ENCODE peak calls at places on chromosome 20, in eight cellular contexts. E, Q, A, I, C, D, L and N are unnamed samples.

GRCh38 chr20:25574411-25574810 is 10.9 kb downstream of the NINL start:
- DNase-seq in E (peak), Q (no peak), A (peak), I (peak), C (peak), D (peak), L (no peak), N (peak)

GRCh38 chr20:63518351-63518861 is 2.2 kb upstream of the PPDPF start:
- DNase-seq in E (no peak), Q (no peak), A (no peak), I (no peak), C (no peak), D (no peak), L (no peak), N (no peak)

GRCh38 chr20:62499758-62500236 is 24.0 kb upstream of the GATA5 start:
- DNase-seq in E (no peak), Q (no peak), A (no peak), I (no peak), C (no peak), D (no peak), L (no peak), N (no peak)

GRCh38 chr20:37379967-37380828 is 34.3 kb downstream of the SRC start:
- DNase-seq in E (no peak), Q (no peak), A (peak), I (peak), C (peak), D (peak), L (no peak), N (peak)

GRCh38 chr20:31608256-31608980 is 3.3 kb downstream of the ID1 start:
- DNase-seq in E (peak), Q (peak), A (peak), I (peak), C (peak), D (peak), L (no peak), N (peak)

GRCh38 chr20:36644032-36644712 is 1.8 kb downstream of the SLA2 start:
- DNase-seq in E (no peak), Q (no peak), A (no peak), I (no peak), C (no peak), D (no peak), L (no peak), N (no peak)

GRCh38 chr20:47487175-47487917 is 14.3 kb upstream of the NCOA3 start:
- DNase-seq in E (peak), Q (no peak), A (peak), I (peak), C (peak), D (no peak), L (no peak), N (peak)

GRCh38 chr20:63005862-63006564 is 751 bp downstream of the BHLHE23 start:
- DNase-seq in E (peak), Q (no peak), A (peak), I (no peak), C (peak), D (peak), L (no peak), N (no peak)

GRCh38 chr20:4814696-4815252 is 93.1 kb downstream of the PRND start:
- DNase-seq in E (no peak), Q (no peak), A (no peak), I (no peak), C (no peak), D (no peak), L (no peak), N (no peak)

GRCh38 chr20:9389321-9389720 is 125.1 kb upstream of the LAMP5 start:
- DNase-seq in E (no peak), Q (no peak), A (no peak), I (no peak), C (no peak), D (no peak), L (no peak), N (no peak)

GRCh38 chr20:50518270-50518721 is 8.1 kb downstream of the PTPN1 start:
- DNase-seq in E (peak), Q (no peak), A (peak), I (peak), C (peak), D (peak), L (no peak), N (peak)

DNA sequence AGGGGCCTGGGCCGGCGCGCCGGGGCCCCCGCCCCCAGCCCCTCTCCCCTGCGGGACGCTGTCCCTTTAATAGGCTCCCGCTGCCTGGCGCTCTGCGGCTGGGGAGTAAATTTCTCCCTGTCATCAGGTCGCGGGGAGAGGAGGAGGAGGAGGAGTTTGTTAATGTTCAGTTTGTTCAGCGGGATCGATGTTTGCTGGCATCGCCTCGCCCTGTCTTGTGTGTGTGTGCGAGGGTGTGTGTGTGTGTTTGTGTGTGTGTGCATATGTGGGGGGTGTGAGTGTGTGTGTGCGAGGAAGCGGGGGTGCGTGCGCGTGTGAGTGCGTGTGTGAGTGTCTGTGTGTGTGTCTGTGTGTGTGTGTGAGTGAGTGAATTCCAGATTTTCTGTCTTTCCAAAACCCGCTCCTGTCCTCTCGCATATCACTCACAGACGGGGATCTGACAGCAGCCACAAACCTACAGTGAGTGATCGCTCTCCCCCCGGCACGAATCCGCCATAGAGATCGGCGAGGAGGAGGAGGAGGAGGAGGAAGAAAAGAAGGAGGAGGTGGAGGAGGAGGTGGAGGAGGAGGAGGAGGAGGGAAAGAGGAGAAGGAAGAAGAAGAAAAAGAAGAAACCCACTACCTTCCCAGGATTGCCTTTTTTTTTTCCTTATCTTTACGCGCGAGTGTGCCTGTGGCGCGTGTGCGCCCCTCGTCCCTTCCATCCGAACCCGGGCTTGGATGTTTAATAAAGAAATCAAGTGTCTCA is at the start of gene TSHZ2:
- DNase-seq in E (peak), Q (no peak), A (peak), I (peak), C (peak), D (peak), L (no peak), N (peak)
- H3K4me3 ChIP-seq in E (peak), Q (peak), A (peak), I (peak), C (peak), D (peak), L (peak), N (peak)

GRCh38 chr20:41572010-41572572 is 46.1 kb downstream of the CHD6 start:
- DNase-seq in E (no peak), Q (no peak), A (no peak), I (no peak), C (no peak), D (no peak), L (no peak), N (no peak)
- TF ChIP-seq CTCF in E (no peak), Q (peak), A (no peak), I (no peak), C (no peak), D (peak), L (no peak), N (no peak)

GRCh38 chr20:23603321-23603720 is 2.4 kb downstream of the CST9 start:
- DNase-seq in E (no peak), Q (no peak), A (no peak), I (no peak), C (no peak), D (no peak), L (no peak), N (no peak)

GRCh38 chr20:23605867-23606651 is at the start of gene CST9:
- DNase-seq in E (no peak), Q (no peak), A (no peak), I (no peak), C (no peak), D (no peak), L (no peak), N (no peak)

GRCh38 chr20:23602699-23603098 is 3.0 kb downstream of the CST9 start:
- DNase-seq in E (no peak), Q (no peak), A (no peak), I (no peak), C (no peak), D (no peak), L (no peak), N (no peak)

GRCh38 chr20:23602261-23602660 is 3.5 kb downstream of the CST9 start:
- DNase-seq in E (no peak), Q (no peak), A (no peak), I (no peak), C (no peak), D (no peak), L (no peak), N (no peak)

DNA sequence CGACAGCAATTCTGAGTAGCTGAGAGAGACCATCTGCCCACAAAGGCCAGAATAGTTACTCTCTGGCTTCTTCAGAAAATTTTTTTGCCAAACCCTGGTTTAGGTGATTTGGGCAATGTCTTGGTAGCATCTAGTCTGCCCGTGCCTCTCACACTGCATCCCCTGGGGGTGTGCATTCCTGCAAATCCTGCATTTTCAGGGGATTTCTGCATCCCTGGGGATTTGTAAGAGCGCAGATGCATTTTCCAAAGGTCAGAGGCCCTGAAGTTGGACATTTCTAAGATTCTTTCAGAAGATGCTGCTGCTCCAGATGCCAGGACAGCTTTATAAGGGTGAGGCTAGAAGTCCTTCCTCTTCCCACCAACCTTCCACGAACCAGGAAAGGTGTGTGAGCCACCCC is 4.0 kb downstream of the CST9 start:
- DNase-seq in E (no peak), Q (no peak), A (no peak), I (no peak), C (no peak), D (no peak), L (no peak), N (no peak)
- H3K4me3 ChIP-seq in E (no peak), Q (no peak), A (no peak), I (no peak), C (no peak), D (no peak), L (no peak), N (no peak)

GRCh38 chr20:59518881-59519706 is 85.2 kb upstream of the PHACTR3 start:
- DNase-seq in E (peak), Q (peak), A (peak), I (peak), C (peak), D (peak), L (no peak), N (peak)
- TF ChIP-seq CTCF in E (peak), Q (peak), A (peak), I (peak), C (peak), D (peak), L (peak), N (peak)

GRCh38 chr20:15700147-15700765 is 873.0 kb downstream of the KIF16B start:
- DNase-seq in E (no peak), Q (no peak), A (no peak), I (no peak), C (no peak), D (no peak), L (no peak), N (no peak)
- H3K4me3 ChIP-seq in E (no peak), Q (no peak), A (no peak), I (no peak), C (no peak), D (no peak), L (no peak), N (no peak)

DNA sequence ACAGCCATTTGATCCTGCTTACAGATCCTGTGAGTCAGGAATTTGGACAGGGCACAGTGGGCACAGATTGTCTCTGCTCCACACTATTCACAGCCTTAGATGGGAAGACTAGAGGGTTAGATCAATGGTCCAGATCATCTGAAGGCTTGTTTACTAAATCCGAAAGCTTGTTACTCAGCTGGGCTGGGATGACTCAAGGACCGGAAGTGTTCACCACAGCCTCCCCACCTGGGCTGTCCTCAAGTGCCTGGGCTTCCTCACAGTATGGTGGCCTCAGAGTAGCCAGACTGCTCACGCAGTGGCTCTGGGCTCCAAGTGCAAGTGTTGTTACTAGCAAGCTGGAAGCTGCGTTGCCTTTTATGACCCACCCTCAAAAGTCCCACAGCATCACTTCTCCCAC is 75.4 kb upstream of the INSM1 start:
- DNase-seq in E (no peak), Q (no peak), A (no peak), I (no peak), C (no peak), D (no peak), L (no peak), N (no peak)
- TF ChIP-seq CTCF in E (no peak), Q (no peak), A (no peak), I (no peak), C (no peak), D (no peak), L (no peak), N (no peak)